ENCODE peak calls at places on chromosomes 4 and X, in nine cellular contexts. P, C, B, A, I, X, Q, E and Z are unnamed samples.

GRCh38 chr4:55169352-55169959 is 44.1 kb upstream of the KDR start:
- DNase-seq in P (no peak), C (no peak), B (no peak), A (peak; percentile 82), I (peak; percentile 93), X (no peak), Q (no peak), E (no peak), Z (no peak)

GRCh38 chr4:147794787-147795413 is 63.0 kb downstream of the ARHGAP10 start:
- DNase-seq in P (no peak), C (no peak), B (no peak), A (no peak), I (no peak), X (no peak), Q (no peak), E (no peak), Z (no peak)

GRCh38 chrX:42399632-42400024 is 378.3 kb downstream of the PPP1R2C start:
- DNase-seq in P (no peak), C (no peak), B (no peak), A (no peak), I (no peak), X (no peak), Q (no peak), E (no peak), Z (no peak)

GRCh38 chr4:150117094-150117493 is 38.8 kb downstream of the DCLK2 start:
- DNase-seq in P (no peak), C (no peak), B (no peak), A (no peak), I (no peak), X (no peak), Q (no peak), E (no peak), Z (no peak)

GRCh38 chr4:177057191-177057590 is 252.5 kb upstream of the NEIL3 start:
- DNase-seq in P (no peak), C (no peak), B (no peak), A (no peak), I (no peak), X (no peak), Q (no peak), E (no peak), Z (no peak)

GRCh38 chrX:139930923-139931645 is 1.8 kb downstream of the ATP11C start:
- DNase-seq in P (peak; percentile 42), C (no peak), B (peak; percentile 55), A (no peak), I (peak; percentile 62), X (peak; percentile 23), Q (no peak), E (no peak), Z (no peak)

GRCh38 chr4:86055898-86056297 is 304.0 kb downstream of the MAPK10 start:
- DNase-seq in P (peak; percentile 48), C (no peak), B (no peak), A (peak; percentile 84), I (no peak), X (peak; percentile 7), Q (no peak), E (peak; percentile 19), Z (no peak)

GRCh38 chr4:157819693-157820464 is 352.9 kb downstream of the GASK1B start:
- DNase-seq in P (no peak), C (no peak), B (no peak), A (no peak), I (no peak), X (no peak), Q (no peak), E (no peak), Z (no peak)

GRCh38 chrX:143788265-143788664 is 67.7 kb upstream of the SPANXN2 start:
- DNase-seq in P (no peak), C (no peak), B (no peak), A (peak; percentile 22), I (no peak), X (peak; percentile 21), Q (no peak), E (no peak), Z (no peak)

GRCh38 chr4:4388418-4388817 is 1.5 kb downstream of the NSG1 start:
- DNase-seq in P (peak; percentile 31), C (no peak), B (no peak), A (peak; percentile 9), I (no peak), X (no peak), Q (no peak), E (no peak), Z (no peak)

GRCh38 chr4:168562021-168562691 is 65.3 kb downstream of the PALLD start:
- DNase-seq in P (peak; percentile 63), C (no peak), B (no peak), A (peak; percentile 80), I (no peak), X (peak; percentile 46), Q (no peak), E (no peak), Z (no peak)

GRCh38 chr4:3124070-3124767 is 49.7 kb downstream of the HTT start:
- DNase-seq in P (peak; percentile 27), C (no peak), B (no peak), A (no peak), I (no peak), X (no peak), Q (no peak), E (no peak), Z (no peak)

GRCh38 chr4:85672959-85673358 is 198.0 kb downstream of the ARHGAP24 start:
- DNase-seq in P (no peak), C (no peak), B (no peak), A (no peak), I (no peak), X (no peak), Q (no peak), E (no peak), Z (no peak)

GRCh38 chrX:153645921-153646481 is 1.0 kb upstream of the DUSP9 start:
- DNase-seq in P (no peak), C (no peak), B (no peak), A (peak; percentile 40), I (peak; percentile 38), X (no peak), Q (no peak), E (no peak), Z (no peak)

GRCh38 chrX:153647461-153648357 is 706 bp downstream of the DUSP9 start:
- DNase-seq in P (no peak), C (no peak), B (no peak), A (no peak), I (peak; percentile 47), X (no peak), Q (no peak), E (no peak), Z (no peak)

GRCh38 chrX:153648358-153649177 is 1.6 kb downstream of the DUSP9 start:
- DNase-seq in P (no peak), C (no peak), B (no peak), A (no peak), I (peak; percentile 29), X (no peak), Q (no peak), E (no peak), Z (no peak)

GRCh38 chrX:153645151-153645550 is 1.9 kb upstream of the DUSP9 start:
- DNase-seq in P (no peak), C (no peak), B (no peak), A (no peak), I (peak; percentile 38), X (no peak), Q (no peak), E (no peak), Z (no peak)

GRCh38 chrX:153646620-153647373 is at the start of gene DUSP9:
- DNase-seq in P (peak; percentile 17), C (no peak), B (peak; percentile 64), A (peak; percentile 25), I (peak; percentile 91), X (no peak), Q (peak; percentile 41), E (no peak), Z (no peak)
- H3K4me3 ChIP-seq in P (no peak within 1 kb of the TSS), C (peak within 1 kb of the TSS; percentile 38), B (peak within 1 kb of the TSS; percentile 14), A (peak within 1 kb of the TSS; percentile 10), I (no peak within 1 kb of the TSS), X (no peak within 1 kb of the TSS), Q (no peak within 1 kb of the TSS), E (peak within 1 kb of the TSS; percentile 27), Z (peak within 1 kb of the TSS; percentile 49)

DNA sequence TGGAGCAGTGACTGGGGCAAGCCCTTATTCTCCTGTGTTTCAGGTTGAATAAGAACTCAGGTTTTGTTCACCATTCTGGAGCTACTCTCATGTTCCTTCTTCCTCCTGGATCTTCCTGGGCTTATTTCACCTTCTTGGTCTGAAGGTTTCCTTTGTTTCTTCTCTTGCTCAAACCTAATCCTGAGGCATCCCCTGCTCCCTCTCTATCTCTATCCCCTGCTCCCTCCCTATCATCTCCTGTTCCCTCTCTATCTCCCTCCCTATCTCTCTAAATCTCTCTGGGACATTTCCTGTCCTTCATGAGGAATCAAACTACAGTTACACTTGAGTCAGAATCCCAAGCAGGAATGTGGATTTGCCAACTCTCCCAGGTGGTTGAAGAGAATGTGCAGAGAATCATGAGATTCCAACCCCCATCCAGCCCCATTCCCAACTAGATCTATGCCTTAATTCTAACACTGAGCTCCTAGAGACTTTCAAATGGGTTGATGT is 134.9 kb upstream of the ZIC3 start:
- DNase-seq in P (no peak), C (no peak), B (no peak), A (no peak), I (peak; percentile 58), X (no peak), Q (no peak), E (no peak), Z (no peak)
- H3K27me3 ChIP-seq in P (peaks cover 26% of the 10 kb centered on the region), C (peaks cover 57% of the 10 kb centered on the region), B (peaks cover 30% of the 10 kb centered on the region), A (peaks cover 18% of the 10 kb centered on the region), I (no peaks in the 10 kb centered on the region), X (peaks cover 14% of the 10 kb centered on the region), Q (peaks cover 19% of the 10 kb centered on the region), E (no peaks in the 10 kb centered on the region), Z (no peaks in the 10 kb centered on the region)

DNA sequence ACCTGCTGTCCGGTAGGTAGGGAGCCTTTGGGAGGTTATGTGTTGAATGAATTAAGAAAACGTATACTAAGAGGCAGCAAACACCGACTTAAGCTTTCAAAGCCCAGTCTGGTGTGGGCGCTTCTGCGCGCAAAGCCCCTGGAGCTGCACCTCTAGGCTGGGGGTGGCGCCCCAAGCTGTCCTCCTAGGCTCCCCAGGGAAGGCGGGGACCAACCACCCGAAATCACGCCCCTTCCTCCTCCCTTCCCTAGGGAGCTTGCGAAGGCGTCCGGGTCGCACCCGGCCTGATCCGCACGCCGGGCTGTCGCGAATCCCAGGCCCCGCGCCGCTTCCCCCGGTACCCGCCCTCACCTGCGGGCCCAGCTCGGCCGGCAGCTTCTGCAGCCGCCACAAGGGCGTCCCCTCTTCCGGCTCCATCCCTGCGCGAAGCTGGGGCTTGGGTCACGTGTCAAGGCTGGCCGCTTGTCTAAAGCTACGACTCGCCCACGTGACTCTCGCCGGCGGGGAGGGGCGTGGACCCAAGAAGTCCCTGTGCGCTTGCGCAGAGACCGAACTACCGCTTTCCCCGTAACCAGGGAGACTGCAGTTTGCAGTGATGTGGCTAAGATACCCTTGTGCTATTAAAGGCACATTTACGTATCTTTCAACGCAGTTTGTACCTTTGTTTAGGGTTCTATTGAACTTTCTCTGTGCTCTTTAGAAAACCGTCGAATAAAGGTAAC is at the start of gene COMMD8:
- DNase-seq in P (peak; percentile 96), C (peak; percentile 95), B (peak; percentile 98), A (peak; percentile 88), I (peak; percentile 99), X (peak; percentile 94), Q (peak; percentile 94), E (peak; percentile 89), Z (peak; percentile 94)
- TF ChIP-seq CTCF in P (peak; percentile 32), C (peak; percentile 36), B (peak; percentile 41), A (peak; percentile 24), I (peak; percentile 54), X (no peak), Q (no peak), E (no peak), Z (peak; percentile 48)

DNA sequence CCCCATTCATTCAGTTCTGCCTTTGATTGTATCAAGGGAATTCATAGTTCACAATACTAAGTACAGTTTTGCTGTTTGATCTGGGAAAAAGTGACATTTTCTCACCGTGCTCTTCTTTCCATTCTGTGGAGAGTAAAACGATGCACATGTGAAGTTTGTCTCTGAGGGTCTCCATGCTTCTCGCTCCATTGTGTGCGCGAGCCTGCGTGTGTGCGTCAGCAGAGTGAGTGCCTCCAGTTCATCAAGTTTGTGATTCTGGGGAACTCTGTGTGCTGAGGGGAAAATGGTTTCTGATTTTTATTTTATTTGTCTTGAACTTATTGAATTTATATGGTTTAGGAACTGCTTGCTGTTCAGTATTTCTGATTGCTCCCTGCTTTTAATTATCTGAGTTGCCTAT is 2.0 kb downstream of the STK26 start:
- DNase-seq in P (no peak), C (no peak), B (no peak), A (no peak), I (no peak), X (no peak), Q (no peak), E (no peak), Z (no peak)
- H3K4me3 ChIP-seq in P (no peak overlapping the region), C (no peak overlapping the region), B (no peak overlapping the region), A (peak overlapping the region; percentile 26), I (peak overlapping the region; percentile 91), X (peak overlapping the region; percentile 66), Q (peak overlapping the region; percentile 78), E (no peak overlapping the region), Z (no peak overlapping the region)